ENCODE peak calls at places on chromosome 22, in six cellular contexts. A is upper lobe of right lung, N is lower leg skin, J is Caco-2, G is fibroblast of mammary gland, U is tibial nerve. F is an unnamed sample.

GRCh38 chr22:23245045-23245798 is 64.9 kb downstream of the BCR start:
- DNase-seq in A (no peak), N (no peak), J (peak; percentile 61), G (peak; percentile 58), U (no peak), F (no peak)

GRCh38 chr22:50504245-50505211 is 3.0 kb downstream of the LMF2 start:
- DNase-seq in A (no peak), N (no peak), J (no peak), G (no peak), U (no peak), F (no peak)

GRCh38 chr22:41417622-41418390 is 28.8 kb downstream of the TOB2 start:
- DNase-seq in A (peak; percentile 98), N (peak; percentile 96), J (no peak), G (no peak), U (peak; percentile 67), F (peak; percentile 94)

GRCh38 chr22:17266261-17266971 is 47.2 kb upstream of the ADA2 start:
- DNase-seq in A (no peak), N (no peak), J (peak; percentile 76), G (no peak), U (no peak), F (no peak)

GRCh38 chr22:49699476-49699875 is 128.2 kb downstream of the BRD1 start:
- DNase-seq in A (no peak), N (peak; percentile 68), J (no peak), G (no peak), U (no peak), F (peak; percentile 59)

GRCh38 chr22:39290248-39290720 is 29.1 kb downstream of the RPL3 start:
- DNase-seq in A (no peak), N (no peak), J (no peak), G (no peak), U (no peak), F (no peak)

GRCh38 chr22:41021655-41022454 is 70.5 kb upstream of the EP300 start:
- DNase-seq in A (peak; percentile 93), N (peak; percentile 95), J (peak; percentile 84), G (peak; percentile 44), U (peak; percentile 63), F (peak; percentile 65)

GRCh38 chr22:41177040-41177625 is 28.0 kb upstream of the L3MBTL2 start:
- DNase-seq in A (no peak), N (no peak), J (no peak), G (no peak), U (no peak), F (no peak)

GRCh38 chr22:23245799-23246136 is 65.5 kb downstream of the BCR start:
- DNase-seq in A (no peak), N (no peak), J (no peak), G (no peak), U (no peak), F (no peak)

GRCh38 chr22:32858121-32858703 is 56.7 kb downstream of the TIMP3 start:
- DNase-seq in A (no peak), N (no peak), J (no peak), G (no peak), U (no peak), F (no peak)

GRCh38 chr22:49371325-49372110 is 456.2 kb downstream of the BRD1 start:
- DNase-seq in A (peak; percentile 46), N (peak; percentile 70), J (no peak), G (no peak), U (no peak), F (peak; percentile 48)

GRCh38 chr22:17569971-17570511 is 6.7 kb downstream of the SLC25A18 start:
- DNase-seq in A (no peak), N (no peak), J (no peak), G (peak; percentile 77), U (no peak), F (no peak)

GRCh38 chr22:23106906-23107367 is 34.9 kb downstream of the RSPH14 start:
- DNase-seq in A (no peak), N (no peak), J (peak; percentile 23), G (no peak), U (no peak), F (no peak)

GRCh38 chr22:50678651-50679521 is 6.3 kb downstream of the SHANK3 start:
- DNase-seq in A (no peak), N (peak; percentile 84), J (no peak), G (no peak), U (no peak), F (peak; percentile 60)

GRCh38 chr22:31300896-31301295 is 8.6 kb upstream of the PIK3IP1 start:
- DNase-seq in A (no peak), N (peak; percentile 17), J (no peak), G (no peak), U (no peak), F (no peak)

GRCh38 chr22:30206964-30207363 is 39.6 kb downstream of the LIF start:
- DNase-seq in A (no peak), N (peak; percentile 94), J (peak; percentile 93), G (peak; percentile 96), U (peak; percentile 33), F (peak; percentile 75)

GRCh38 chr22:32951081-32951806 is 106.9 kb downstream of the SYN3 start:
- DNase-seq in A (no peak), N (no peak), J (peak; percentile 8), G (no peak), U (no peak), F (no peak)

GRCh38 chr22:39917091-39917703 is 16.3 kb downstream of the GRAP2 start:
- DNase-seq in A (no peak), N (no peak), J (no peak), G (no peak), U (no peak), F (no peak)

GRCh38 chr22:40200795-40201194 is 23.1 kb downstream of the TNRC6B start:
- DNase-seq in A (no peak), N (no peak), J (no peak), G (no peak), U (no peak), F (no peak)

DNA sequence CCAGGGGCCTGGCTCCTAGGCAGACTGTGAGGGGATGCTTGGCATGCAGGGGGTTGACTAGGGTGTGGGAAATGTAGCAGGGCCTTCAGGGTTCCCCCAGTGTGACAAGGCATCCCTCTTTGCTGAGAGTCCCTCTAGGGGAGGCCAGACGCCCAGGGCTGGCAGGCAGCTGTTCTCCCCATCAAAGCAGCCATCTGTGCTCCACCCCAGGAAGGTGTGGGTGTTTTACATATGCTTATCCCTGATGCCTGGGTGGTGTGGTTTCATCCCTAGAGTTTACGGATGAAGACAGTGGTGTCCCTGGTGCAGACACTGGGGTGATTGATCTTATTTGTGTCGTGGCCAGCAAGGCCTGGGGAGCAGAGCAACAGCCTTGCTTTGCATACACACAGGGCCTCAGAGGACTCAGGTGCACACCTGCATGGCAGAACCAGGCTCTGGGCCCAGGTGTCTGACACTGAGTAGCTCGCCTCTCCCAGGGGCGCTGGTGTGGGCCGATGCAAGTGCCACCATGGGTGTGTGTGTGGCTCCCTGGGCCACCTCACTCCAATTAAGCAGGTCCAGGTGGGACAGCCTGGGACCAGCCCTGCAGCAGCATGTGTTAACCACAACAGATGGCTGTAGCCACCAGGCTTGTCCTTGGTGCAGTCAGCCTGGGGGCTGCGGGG is 74.2 kb downstream of the MED15 start:
- DNase-seq in A (no peak), N (no peak), J (no peak), G (no peak), U (no peak), F (no peak)
- TF ChIP-seq CTCF in A (no peak), N (no peak), J (no peak), G (no peak), U (no peak), F (no peak)

DNA sequence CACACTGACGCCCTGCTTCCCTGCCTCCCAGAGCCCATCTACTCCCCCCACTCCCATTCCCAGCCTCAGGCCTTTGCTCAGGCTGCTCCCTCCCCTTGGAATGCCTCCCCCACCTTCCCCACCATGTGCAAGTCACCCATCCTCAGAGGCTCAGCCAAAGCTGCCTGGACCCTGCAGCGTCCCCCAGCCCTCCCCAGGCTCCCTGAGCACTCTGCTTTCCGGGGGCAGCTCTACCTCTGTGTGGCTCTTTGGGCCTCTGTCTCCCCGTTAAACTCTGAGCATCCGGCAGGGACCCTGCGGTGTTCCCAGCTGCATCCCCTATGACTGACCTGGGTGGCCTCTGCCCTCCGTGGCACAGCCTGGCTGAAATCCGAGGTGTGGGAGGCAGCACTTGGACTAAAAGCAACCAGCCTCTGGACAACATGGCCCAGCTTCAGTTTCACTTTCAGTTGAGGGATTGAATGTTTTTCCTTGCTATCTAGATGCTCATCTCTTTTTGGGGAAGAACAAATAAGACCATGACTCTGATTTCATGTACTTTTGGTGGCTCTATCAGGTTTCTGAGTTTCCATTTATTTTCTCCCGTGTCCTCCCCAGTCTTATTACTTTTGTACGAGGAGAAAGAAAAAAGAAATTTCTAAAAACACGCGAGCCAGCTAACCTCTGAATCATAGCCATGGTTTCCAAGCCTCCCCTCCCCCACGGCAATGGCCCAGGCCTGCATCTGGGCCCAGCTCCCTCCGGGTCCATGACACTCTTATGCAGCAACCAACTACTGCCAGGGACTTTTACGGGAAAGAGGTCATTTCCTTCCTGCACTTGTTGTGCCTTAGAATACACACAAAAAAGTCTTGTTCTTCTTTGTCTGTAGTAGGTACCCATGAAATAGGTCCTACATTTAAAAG is 3.8 kb downstream of the APOL3 start:
- DNase-seq in A (peak; percentile 85), N (peak; percentile 96), J (no peak), G (peak; percentile 87), U (peak; percentile 93), F (peak; percentile 94)
- H3K4me3 ChIP-seq in A (peak overlapping the region; percentile 59), N (peak overlapping the region; percentile 21), J (no peak overlapping the region), G (peak overlapping the region; percentile 41), U (peak overlapping the region; percentile 47), F (peak overlapping the region; percentile 53)

DNA sequence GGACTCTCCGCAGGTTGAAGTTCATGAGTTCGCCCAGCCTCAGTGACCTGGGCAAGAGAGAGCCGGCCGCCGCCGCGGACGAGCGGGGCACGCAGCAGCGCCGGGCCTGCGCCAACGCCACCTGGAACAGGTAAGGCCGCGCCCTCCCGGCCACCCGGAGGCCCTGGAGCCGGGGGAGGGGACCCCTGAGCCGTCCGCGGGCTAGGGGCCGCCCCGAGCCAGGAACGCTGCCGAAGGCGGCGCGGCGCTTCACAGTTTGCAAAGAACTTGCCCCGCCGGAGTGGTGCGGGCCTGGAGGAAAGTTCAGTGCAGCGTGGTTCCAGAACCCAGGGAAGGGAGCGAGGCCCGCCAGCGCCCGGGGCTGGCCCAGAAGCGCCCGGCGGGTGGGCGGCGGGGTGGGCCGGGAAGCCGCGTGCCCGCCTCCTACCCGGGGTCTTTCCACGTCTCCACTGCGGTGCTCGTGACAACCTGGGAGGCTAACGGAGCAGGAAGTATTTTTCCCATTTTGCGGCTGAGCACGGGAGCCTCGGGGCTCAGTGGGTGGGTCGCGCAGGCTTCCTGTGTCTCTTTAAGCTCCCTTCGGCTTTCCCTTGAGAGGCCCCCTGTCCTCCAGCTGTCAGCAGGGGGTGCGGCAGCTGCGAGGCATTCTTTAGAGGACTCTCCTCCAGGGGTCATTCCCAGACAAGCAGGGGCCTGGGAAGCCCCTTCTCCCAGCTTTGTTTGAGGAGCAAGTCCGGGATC is 645 bp downstream of the PRR5 start:
- DNase-seq in A (peak; percentile 76), N (no peak), J (peak; percentile 50), G (no peak), U (no peak), F (no peak)
- TF ChIP-seq CTCF in A (no peak), N (no peak), J (peak; percentile 49), G (no peak), U (no peak), F (no peak)

GRCh38 chr22:46535876-46536558 is 1.4 kb downstream of the CELSR1 start:
- DNase-seq in A (no peak), N (no peak), J (no peak), G (no peak), U (no peak), F (no peak)
- H3K4me3 ChIP-seq in A (peak overlapping the region; percentile 5), N (no peak overlapping the region), J (no peak overlapping the region), G (no peak overlapping the region), U (no peak overlapping the region), F (no peak overlapping the region)

F was measured in tibial artery.